ENCODE peak calls at places on chromosomes 11 and 22, in five cellular contexts. One of them, this sample, is unnamed.

GRCh38 chr22:28072066-28072465 is 153.0 kb upstream of the PITPNB start:
- DNase-seq in left ventricle myocardium inferior: no peak
- DNase-seq in OCI-M1: no peak
- DNase-seq in stimulated activated CD8-positive, alpha-beta memory T cell treated with anti-CD3 and anti-CD28 coated beads, Interleukin-4, amount 100 ng/mL, for 1 hour: no peak
- DNase-seq in T1000: no peak
- DNase-seq in this sample: peak; percentile 7

GRCh38 chr11:126537492-126537891 is 182.0 kb downstream of the ST3GAL4 start:
- DNase-seq in left ventricle myocardium inferior: no peak
- DNase-seq in OCI-M1: no peak
- DNase-seq in T1000: no peak
- DNase-seq in stimulated activated CD8-positive, alpha-beta memory T cell treated with anti-CD3 and anti-CD28 coated beads, Interleukin-4, amount 100 ng/mL, for 1 hour: no peak
- DNase-seq in this sample: no peak

GRCh38 chr11:125923012-125923579 is 18.8 kb downstream of the DDX25 start:
- DNase-seq in T1000: no peak
- DNase-seq in left ventricle myocardium inferior: peak; percentile 36
- DNase-seq in OCI-M1: peak; percentile 92
- DNase-seq in stimulated activated CD8-positive, alpha-beta memory T cell treated with anti-CD3 and anti-CD28 coated beads, Interleukin-4, amount 100 ng/mL, for 1 hour: no peak
- DNase-seq in this sample: peak; percentile 62

GRCh38 chr22:26395926-26396325 is 33.1 kb upstream of the ASPHD2 start:
- DNase-seq in left ventricle myocardium inferior: no peak
- DNase-seq in T1000: no peak
- DNase-seq in stimulated activated CD8-positive, alpha-beta memory T cell treated with anti-CD3 and anti-CD28 coated beads, Interleukin-4, amount 100 ng/mL, for 1 hour: no peak
- DNase-seq in OCI-M1: no peak
- DNase-seq in this sample: no peak

GRCh38 chr11:119029340-119030028 is 1.2 kb downstream of the SLC37A4 start:
- DNase-seq in OCI-M1: peak; percentile 77
- DNase-seq in stimulated activated CD8-positive, alpha-beta memory T cell treated with anti-CD3 and anti-CD28 coated beads, Interleukin-4, amount 100 ng/mL, for 1 hour: no peak
- DNase-seq in T1000: no peak
- DNase-seq in left ventricle myocardium inferior: no peak
- DNase-seq in this sample: peak; percentile 65

GRCh38 chr11:126355324-126355925 is at the start of gene ST3GAL4:
- DNase-seq in stimulated activated CD8-positive, alpha-beta memory T cell treated with anti-CD3 and anti-CD28 coated beads, Interleukin-4, amount 100 ng/mL, for 1 hour: peak; percentile 19
- DNase-seq in T1000: peak; percentile 34
- DNase-seq in OCI-M1: peak; percentile 92
- DNase-seq in left ventricle myocardium inferior: peak; percentile 90
- DNase-seq in this sample: peak; percentile 72

GRCh38 chr22:43425976-43426785 is 14.4 kb downstream of the MPPED1 start:
- DNase-seq in OCI-M1: no peak
- DNase-seq in stimulated activated CD8-positive, alpha-beta memory T cell treated with anti-CD3 and anti-CD28 coated beads, Interleukin-4, amount 100 ng/mL, for 1 hour: no peak
- DNase-seq in T1000: no peak
- DNase-seq in left ventricle myocardium inferior: no peak
- DNase-seq in this sample: no peak

GRCh38 chr11:64862914-64863313 is 15.5 kb downstream of the EHD1 start:
- DNase-seq in left ventricle myocardium inferior: peak; percentile 77
- DNase-seq in OCI-M1: no peak
- DNase-seq in stimulated activated CD8-positive, alpha-beta memory T cell treated with anti-CD3 and anti-CD28 coated beads, Interleukin-4, amount 100 ng/mL, for 1 hour: no peak
- DNase-seq in T1000: no peak
- DNase-seq in this sample: no peak

GRCh38 chr11:69490516-69490915 is 9.1 kb downstream of the LINC01488 start:
- DNase-seq in T1000: no peak
- DNase-seq in OCI-M1: no peak
- DNase-seq in left ventricle myocardium inferior: peak; percentile 5
- DNase-seq in stimulated activated CD8-positive, alpha-beta memory T cell treated with anti-CD3 and anti-CD28 coated beads, Interleukin-4, amount 100 ng/mL, for 1 hour: no peak
- DNase-seq in this sample: no peak

GRCh38 chr11:131811380-131811779 is 441.0 kb downstream of the NTM start:
- DNase-seq in T1000: no peak
- DNase-seq in left ventricle myocardium inferior: no peak
- DNase-seq in stimulated activated CD8-positive, alpha-beta memory T cell treated with anti-CD3 and anti-CD28 coated beads, Interleukin-4, amount 100 ng/mL, for 1 hour: no peak
- DNase-seq in OCI-M1: no peak
- DNase-seq in this sample: no peak

GRCh38 chr11:103903621-103904323 is 132.7 kb upstream of the DDI1 start:
- DNase-seq in stimulated activated CD8-positive, alpha-beta memory T cell treated with anti-CD3 and anti-CD28 coated beads, Interleukin-4, amount 100 ng/mL, for 1 hour: no peak
- DNase-seq in T1000: no peak
- DNase-seq in OCI-M1: no peak
- DNase-seq in left ventricle myocardium inferior: no peak
- DNase-seq in this sample: no peak

GRCh38 chr11:20057055-20057943 is 103.0 kb downstream of the DBX1 start:
- DNase-seq in left ventricle myocardium inferior: no peak
- DNase-seq in OCI-M1: no peak
- DNase-seq in T1000: no peak
- DNase-seq in stimulated activated CD8-positive, alpha-beta memory T cell treated with anti-CD3 and anti-CD28 coated beads, Interleukin-4, amount 100 ng/mL, for 1 hour: no peak
- DNase-seq in this sample: no peak

This sample was measured in erythroblast.